ENCODE peak calls at places on chromosomes 2 and 18, in six cellular contexts. T is osteocyte, N is erythroblast, D is cardiac muscle cell, A is ovary, R is NCI-H2029 treated with DMSO at 0.1 percent for 48 hours. E is an unnamed sample.

GRCh38 chr2:28896906-28897305 is 2.4 kb downstream of the WDR43 start:
- DNase-seq in D (peak), N (no peak), T (no peak), A (no peak), R (no peak), E (no peak)

GRCh38 chr18:72848534-72849237 is 19.1 kb downstream of the NETO1 start:
- DNase-seq in D (no peak), T (no peak), A (no peak), N (no peak), R (no peak), E (no peak)

GRCh38 chr2:15673919-15674636 is 82.4 kb downstream of the DDX1 start:
- DNase-seq in D (peak), T (no peak), A (no peak), N (no peak), R (no peak), E (no peak)

GRCh38 chr2:32355976-32356734 is 668 bp upstream of the BIRC6 start:
- DNase-seq in N (peak), D (no peak), A (no peak), T (no peak), R (peak), E (no peak)

GRCh38 chr2:85783796-85784195 is 30.0 kb downstream of the ATOH8 start:
- DNase-seq in A (no peak), N (no peak), T (no peak), R (no peak), D (no peak), E (no peak)

GRCh38 chr2:209614630-209615369 is 156.8 kb upstream of the UNC80 start:
- DNase-seq in N (no peak), A (no peak), T (no peak), R (no peak), D (no peak), E (no peak)

GRCh38 chr2:97957432-97958183 is 38.1 kb downstream of the TMEM131 start:
- DNase-seq in R (no peak), D (no peak), T (no peak), N (no peak), A (no peak), E (no peak)

GRCh38 chr2:25062461-25062860 is 20.6 kb downstream of the EFR3B start:
- DNase-seq in D (no peak), R (no peak), A (no peak), N (no peak), T (no peak), E (no peak)

GRCh38 chr2:120879401-120880295 is 144.0 kb downstream of the GLI2 start:
- DNase-seq in T (no peak), N (no peak), R (peak), D (no peak), A (peak), E (no peak)

GRCh38 chr18:50284226-50284885 is 3.0 kb upstream of the MBD1 start:
- DNase-seq in N (no peak), T (no peak), A (peak), R (no peak), D (no peak), E (peak)

GRCh38 chr2:121293450-121294325 is 8.7 kb upstream of the TFCP2L1 start:
- DNase-seq in A (no peak), D (no peak), R (peak), N (no peak), T (peak), E (peak)

GRCh38 chr18:2083691-2084090 is 487.6 kb downstream of the METTL4 start:
- DNase-seq in N (peak), D (no peak), R (no peak), T (no peak), A (no peak), E (no peak)

GRCh38 chr2:113920996-113921395 is 31.1 kb downstream of the ACTR3 start:
- DNase-seq in A (no peak), N (no peak), R (no peak), D (no peak), T (no peak), E (no peak)

GRCh38 chr2:148501545-148501944 is 143.0 kb upstream of the EPC2 start:
- DNase-seq in A (no peak), D (no peak), T (no peak), N (peak), R (no peak), E (no peak)

GRCh38 chr18:26286008-26286407 is 59.8 kb downstream of the TAF4B start:
- DNase-seq in N (no peak), A (no peak), T (no peak), R (no peak), D (no peak), E (no peak)

GRCh38 chr2:24919977-24920812 is at the start of gene ADCY3:
- DNase-seq in T (no peak), N (peak), D (peak), A (peak), R (no peak), E (peak)

GRCh38 chr2:168247341-168248305 is at the start of gene STK39:
- DNase-seq in N (peak), D (peak), A (peak), T (peak), R (peak), E (peak)

GRCh38 chr2:171317492-171318125 is 116.2 kb downstream of the METTL8 start:
- DNase-seq in D (no peak), N (no peak), A (no peak), T (no peak), R (no peak), E (no peak)

GRCh38 chr18:44682181-44682870 is 1.6 kb downstream of the SETBP1 start:
- DNase-seq in A (peak), R (no peak), N (no peak), D (no peak), T (no peak), E (no peak)

GRCh38 chr2:85455552-85456090 is 37.1 kb downstream of the SH2D6 start:
- DNase-seq in N (no peak), T (no peak), D (no peak), A (no peak), R (no peak), E (no peak)

GRCh38 chr2:46488389-46488788 is 9.0 kb downstream of the TMEM247 start:
- DNase-seq in D (no peak), R (no peak), T (no peak), N (no peak), A (no peak), E (no peak)

GRCh38 chr18:6056171-6056932 is 161.0 kb upstream of the TMEM200C start:
- DNase-seq in R (no peak), T (no peak), N (no peak), A (no peak), D (peak), E (no peak)

GRCh38 chr2:101162561-101163330 is 11.6 kb upstream of the TBC1D8 start:
- DNase-seq in N (no peak), A (no peak), T (no peak), R (no peak), D (no peak), E (no peak)

GRCh38 chr2:235126771-235127170 is 175.0 kb downstream of the SH3BP4 start:
- DNase-seq in A (no peak), D (no peak), N (no peak), R (no peak), T (no peak), E (no peak)

GRCh38 chr18:54181856-54182612 is 42.4 kb downstream of the MBD2 start:
- DNase-seq in R (no peak), D (peak), A (no peak), T (no peak), N (no peak), E (no peak)

GRCh38 chr18:63262369-63263335 is 56.9 kb downstream of the BCL2 start:
- DNase-seq in D (no peak), A (peak), N (no peak), T (no peak), R (no peak), E (no peak)

GRCh38 chr2:83051538-83052192 is 1407.4 kb downstream of the SUCLG1 start:
- DNase-seq in A (no peak), N (no peak), D (peak), R (no peak), T (no peak), E (no peak)

GRCh38 chr2:209230560-209230959 is 193.3 kb upstream of the MAP2 start:
- DNase-seq in A (no peak), D (no peak), R (no peak), N (no peak), T (no peak), E (no peak)

GRCh38 chr18:23399067-23399466 is 54.0 kb upstream of the RIOK3 start:
- DNase-seq in N (no peak), D (no peak), A (no peak), T (no peak), R (no peak), E (no peak)

GRCh38 chr2:95346236-95346737 is 49.1 kb downstream of the KCNIP3 start:
- DNase-seq in N (peak), D (peak), T (no peak), R (no peak), A (peak), E (peak)

GRCh38 chr2:71690231-71690834 is 237.0 kb downstream of the DYSF start:
- DNase-seq in D (no peak), R (no peak), T (no peak), A (peak), N (no peak), E (no peak)

GRCh38 chr18:30957086-30957485 is 85.5 kb downstream of the DSC3 start:
- DNase-seq in T (no peak), N (no peak), R (no peak), D (no peak), A (no peak), E (no peak)

GRCh38 chr2:147049888-147050446 is 794.9 kb upstream of the ACVR2A start:
- DNase-seq in D (no peak), A (no peak), N (no peak), R (no peak), T (no peak), E (no peak)

GRCh38 chr2:239726631-239727181 is 298.4 kb downstream of the NDUFA10 start:
- DNase-seq in N (no peak), A (peak), R (no peak), T (no peak), D (no peak), E (no peak)

GRCh38 chr2:56333812-56334485 is 150.2 kb downstream of the CCDC85A start:
- DNase-seq in N (no peak), D (no peak), R (no peak), T (no peak), A (no peak), E (no peak)

E was measured in adrenal gland.